ENCODE peak calls at places on chromosomes 6 and 20, in five cellular contexts. M is left lung, O is brain microvascular endothelial cell, Z is caudate nucleus, X is fibroblast of lung. B is an unnamed sample.

GRCh38 chr20:48819813-48820648 is 7.8 kb downstream of the PREX1 start:
- DNase-seq in M (no peak), O (no peak), Z (peak), X (no peak), B (no peak)

GRCh38 chr6:2021713-2022125 is 223.7 kb downstream of the GMDS start:
- DNase-seq in M (no peak), O (no peak), Z (no peak), X (peak), B (no peak)

GRCh38 chr20:38805502-38805957 is at the start of gene PPP1R16B:
- DNase-seq in M (peak), O (no peak), Z (peak), X (no peak), B (peak)

GRCh38 chr6:1424306-1424927 is 35.0 kb downstream of the FOXF2 start:
- DNase-seq in M (no peak), O (peak), Z (no peak), X (peak), B (no peak)

GRCh38 chr6:147154454-147154853 is 49.8 kb upstream of the STXBP5 start:
- DNase-seq in M (no peak), O (peak), Z (no peak), X (peak), B (no peak)

GRCh38 chr6:33636655-33637054 is 15.5 kb downstream of the ITPR3 start:
- DNase-seq in M (no peak), O (no peak), Z (no peak), X (no peak), B (no peak)

GRCh38 chr6:148293181-148293995 is 49.2 kb upstream of the SASH1 start:
- DNase-seq in M (no peak), O (no peak), Z (peak), X (no peak), B (no peak)

GRCh38 chr6:147873826-147874225 is 365.3 kb downstream of the SAMD5 start:
- DNase-seq in M (no peak), O (no peak), Z (no peak), X (no peak), B (no peak)

GRCh38 chr6:39090036-39090435 is 24.9 kb downstream of the SAYSD1 start:
- DNase-seq in M (no peak), O (no peak), Z (no peak), X (no peak), B (no peak)

GRCh38 chr6:3456794-3457709 is at the start of gene SLC22A23:
- DNase-seq in M (peak), O (no peak), Z (peak), X (peak), B (peak)

GRCh38 chr6:74657033-74657432 is 548.8 kb downstream of the COL12A1 start:
- DNase-seq in M (no peak), O (no peak), Z (no peak), X (peak), B (no peak)

GRCh38 chr20:3744806-3745685 is 12.6 kb downstream of the HSPA12B start:
- DNase-seq in M (peak), O (peak), Z (no peak), X (peak), B (peak)

GRCh38 chr20:4972506-4973251 is 28.6 kb downstream of the SLC23A2 start:
- DNase-seq in M (no peak), O (no peak), Z (no peak), X (no peak), B (no peak)

GRCh38 chr20:50064640-50065615 is 48.0 kb downstream of the UBE2V1 start:
- DNase-seq in M (peak), O (no peak), Z (no peak), X (no peak), B (no peak)

GRCh38 chr20:62197801-62198200 is 15.0 kb downstream of the MTG2 start:
- DNase-seq in M (peak), O (no peak), Z (no peak), X (no peak), B (no peak)

GRCh38 chr20:50798650-50799049 is 3.8 kb downstream of the BCAS4 start:
- DNase-seq in M (no peak), O (no peak), Z (no peak), X (peak), B (no peak)

GRCh38 chr20:49747707-49748524 is 34.2 kb upstream of the B4GALT5 start:
- DNase-seq in M (peak), O (peak), Z (peak), X (peak), B (no peak)

GRCh38 chr6:154197176-154197850 is 158.3 kb downstream of the OPRM1 start:
- DNase-seq in M (no peak), O (peak), Z (no peak), X (peak), B (no peak)

GRCh38 chr20:5643936-5644335 is 106.3 kb upstream of the SHLD1 start:
- DNase-seq in M (no peak), O (no peak), Z (no peak), X (no peak), B (no peak)

GRCh38 chr6:17289491-17290106 is 8.4 kb downstream of the RBM24 start:
- DNase-seq in M (no peak), O (peak), Z (no peak), X (no peak), B (no peak)

GRCh38 chr6:11766589-11767450 is 11.8 kb downstream of the ADTRP start:
- DNase-seq in M (no peak), O (peak), Z (no peak), X (peak), B (no peak)

GRCh38 chr20:57385940-57386339 is 5.3 kb upstream of the RBM38 start:
- DNase-seq in M (peak), O (no peak), Z (no peak), X (no peak), B (no peak)

GRCh38 chr6:156809034-156809433 is 31.9 kb downstream of the ARID1B start:
- DNase-seq in M (no peak), O (no peak), Z (no peak), X (peak), B (no peak)

GRCh38 chr6:42429836-42430235 is 21.9 kb downstream of the TRERF1 start:
- DNase-seq in M (no peak), O (no peak), Z (no peak), X (no peak), B (no peak)

GRCh38 chr6:160398674-160399271 is 50.6 kb downstream of the SLC22A3 start:
- DNase-seq in M (no peak), O (peak), Z (no peak), X (peak), B (no peak)

GRCh38 chr20:52490715-52491430 is 299.3 kb upstream of the ZFP64 start:
- DNase-seq in M (no peak), O (peak), Z (no peak), X (peak), B (no peak)

GRCh38 chr20:19427480-19427879 is 215.0 kb downstream of the SLC24A3 start:
- DNase-seq in M (peak), O (no peak), Z (no peak), X (no peak), B (no peak)

GRCh38 chr20:35018578-35019371 is 63.1 kb downstream of the MYH7B start:
- DNase-seq in M (no peak), O (no peak), Z (no peak), X (no peak), B (no peak)

DNA sequence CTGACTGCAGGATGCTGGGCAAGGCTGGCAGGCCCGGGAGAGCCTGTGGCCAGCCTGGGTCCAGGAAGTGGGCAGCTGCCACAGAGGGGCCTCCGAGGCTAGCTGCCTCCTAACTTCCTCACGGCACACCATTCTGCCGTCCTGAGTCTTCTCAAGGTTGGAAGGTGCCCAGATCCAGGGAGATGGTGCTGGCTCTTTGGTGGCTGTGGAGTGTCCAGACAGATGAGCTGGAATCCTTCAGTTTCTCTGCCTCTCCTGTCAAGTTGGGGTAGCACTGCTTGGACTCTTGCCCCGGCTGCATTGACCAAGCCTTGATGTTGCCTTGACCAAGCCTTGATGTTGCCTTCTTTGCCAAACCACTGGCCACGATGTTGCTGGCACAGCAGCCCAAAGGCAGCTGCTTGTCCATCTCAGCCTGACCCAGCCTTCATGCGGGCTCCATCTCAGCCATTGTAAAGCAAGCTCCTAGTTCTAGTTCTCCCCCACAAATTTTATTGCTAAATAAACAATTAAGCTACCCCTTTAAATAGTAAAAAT is 75.1 kb upstream of the AFDN start:
- DNase-seq in M (no peak), O (no peak), Z (no peak), X (no peak), B (no peak)
- H3K27ac ChIP-seq in M (peak), O (no peak), Z (no peak), X (no peak), B (no peak)

GRCh38 chr6:149337330-149337729 is 19.8 kb downstream of the TAB2 start:
- DNase-seq in M (no peak), O (no peak), Z (no peak), X (peak), B (no peak)

GRCh38 chr6:149334682-149335160 is 17.2 kb downstream of the TAB2 start:
- DNase-seq in M (no peak), O (peak), Z (no peak), X (peak), B (no peak)

GRCh38 chr6:149334201-149334600 is 16.7 kb downstream of the TAB2 start:
- DNase-seq in M (no peak), O (peak), Z (no peak), X (peak), B (no peak)

GRCh38 chr6:149336529-149336928 is 19.0 kb downstream of the TAB2 start:
- DNase-seq in M (no peak), O (no peak), Z (no peak), X (peak), B (no peak)

DNA sequence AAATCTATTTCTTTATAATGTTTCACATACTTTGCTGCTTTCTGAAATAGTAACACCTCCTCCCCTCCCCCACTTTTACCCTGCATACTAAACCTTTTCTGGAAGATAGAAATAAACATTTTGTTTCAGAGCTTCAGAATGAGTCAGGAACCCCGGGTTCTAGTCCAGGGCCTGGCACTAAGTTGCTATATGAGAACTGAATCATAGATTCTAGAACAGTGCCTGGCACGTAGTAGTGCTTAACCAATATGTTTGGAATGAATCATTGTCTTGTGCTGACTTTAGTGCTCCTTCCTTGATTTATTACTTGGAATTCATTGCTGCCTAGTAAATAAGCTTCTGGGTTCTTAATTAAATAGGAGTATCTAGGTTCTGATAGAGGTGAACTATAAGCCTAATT is 18.4 kb downstream of the TAB2 start:
- DNase-seq in M (no peak), O (peak), Z (no peak), X (peak), B (no peak)
- H3K27ac ChIP-seq in M (peak), O (peak), Z (no peak), X (no peak), B (no peak)

GRCh38 chr6:24840187-24840586 is 41.5 kb upstream of the ARMH2 start:
- DNase-seq in M (no peak), O (no peak), Z (no peak), X (no peak), B (no peak)
- H3K27ac ChIP-seq in M (no peak), O (no peak), Z (peak), X (no peak), B (peak)

GRCh38 chr6:20317430-20317829 is 84.2 kb upstream of the E2F3 start:
- DNase-seq in M (no peak), O (no peak), Z (no peak), X (no peak), B (no peak)

GRCh38 chr6:20318851-20319387 is 82.8 kb upstream of the E2F3 start:
- DNase-seq in M (peak), O (no peak), Z (no peak), X (no peak), B (no peak)

GRCh38 chr6:20315456-20315855 is 86.2 kb upstream of the E2F3 start:
- DNase-seq in M (no peak), O (no peak), Z (no peak), X (no peak), B (no peak)

GRCh38 chr6:20313960-20314530 is 87.6 kb upstream of the E2F3 start:
- DNase-seq in M (no peak), O (no peak), Z (no peak), X (no peak), B (no peak)

GRCh38 chr6:20319520-20320357 is 81.9 kb upstream of the E2F3 start:
- DNase-seq in M (peak), O (no peak), Z (no peak), X (no peak), B (peak)
- H3K27ac ChIP-seq in M (peak), O (no peak), Z (no peak), X (no peak), B (peak)

GRCh38 chr6:117481278-117481925 is 1.1 kb upstream of the DCBLD1 start:
- DNase-seq in M (peak), O (no peak), Z (no peak), X (no peak), B (no peak)
- H3K27ac ChIP-seq in M (no peak), O (no peak), Z (no peak), X (no peak), B (no peak)

GRCh38 chr6:155492061-155492735 is 36.6 kb upstream of the NOX3 start:
- DNase-seq in M (no peak), O (no peak), Z (no peak), X (no peak), B (no peak)
- H3K27ac ChIP-seq in M (peak), O (peak), Z (no peak), X (peak), B (no peak)